ENCODE peak calls at places on chromosomes 7 and 10, in seven cellular contexts. Y, J, G, C, W, I and L are unnamed samples.

GRCh38 chr10:99539120-99539519 is 6.4 kb downstream of the NKX2-3 start:
- DNase-seq in Y (no peak), J (no peak), G (no peak), C (no peak), W (no peak), I (no peak), L (no peak)

GRCh38 chr7:98877692-98878364 is 504 bp upstream of the TRRAP start:
- DNase-seq in Y (no peak), J (no peak), G (no peak), C (no peak), W (no peak), I (no peak), L (no peak)

GRCh38 chr10:112389147-112389822 is 15.4 kb downstream of the ACSL5 start:
- DNase-seq in Y (no peak), J (no peak), G (no peak), C (no peak), W (peak; percentile 78), I (no peak), L (no peak)

GRCh38 chr7:34840176-34840785 is 182.3 kb downstream of the NPSR1 start:
- DNase-seq in Y (no peak), J (no peak), G (no peak), C (no peak), W (no peak), I (no peak), L (no peak)

GRCh38 chr7:55567495-55568070 is 4.7 kb downstream of the VOPP1 start:
- DNase-seq in Y (no peak), J (no peak), G (no peak), C (no peak), W (no peak), I (no peak), L (no peak)

GRCh38 chr10:102555781-102556328 is 52.1 kb downstream of the SUFU start:
- DNase-seq in Y (no peak), J (no peak), G (peak; percentile 46), C (no peak), W (no peak), I (no peak), L (peak; percentile 70)

GRCh38 chr7:30349170-30349569 is 64.8 kb downstream of the ZNRF2 start:
- DNase-seq in Y (no peak), J (no peak), G (no peak), C (no peak), W (no peak), I (no peak), L (no peak)

GRCh38 chr7:115707236-115707635 is 323.3 kb downstream of the TFEC start:
- DNase-seq in Y (no peak), J (no peak), G (no peak), C (peak; percentile 30), W (peak; percentile 61), I (no peak), L (peak; percentile 3)

GRCh38 chr10:62384057-62384446 is 9.9 kb downstream of the ZNF365 start:
- DNase-seq in Y (peak; percentile 20), J (no peak), G (peak; percentile 83), C (peak; percentile 73), W (peak; percentile 59), I (no peak), L (peak; percentile 28)

GRCh38 chr10:121553455-121553854 is 44.8 kb downstream of the FGFR2 start:
- DNase-seq in Y (no peak), J (no peak), G (no peak), C (no peak), W (peak; percentile 42), I (no peak), L (no peak)

GRCh38 chr10:124386186-124387077 is 32.3 kb downstream of the OAT start:
- DNase-seq in Y (no peak), J (no peak), G (no peak), C (no peak), W (no peak), I (no peak), L (peak; percentile 3)

GRCh38 chr7:70693690-70694356 is 438.1 kb upstream of the GALNT17 start:
- DNase-seq in Y (peak; percentile 60), J (peak; percentile 52), G (no peak), C (peak; percentile 51), W (peak; percentile 48), I (peak; percentile 83), L (peak; percentile 81)

GRCh38 chr7:64884913-64885370 is 18.1 kb upstream of the ZNF273 start:
- DNase-seq in Y (no peak), J (no peak), G (no peak), C (no peak), W (no peak), I (no peak), L (no peak)

GRCh38 chr7:145812218-145812617 is 304.4 kb upstream of the CNTNAP2 start:
- DNase-seq in Y (no peak), J (no peak), G (no peak), C (no peak), W (no peak), I (no peak), L (no peak)

GRCh38 chr7:115838829-115839228 is 191.7 kb downstream of the TFEC start:
- DNase-seq in Y (no peak), J (no peak), G (no peak), C (no peak), W (no peak), I (no peak), L (no peak)

GRCh38 chr7:123571684-123572083 is 14.1 kb upstream of the NDUFA5 start:
- DNase-seq in Y (no peak), J (no peak), G (no peak), C (no peak), W (no peak), I (no peak), L (no peak)

GRCh38 chr10:76359001-76359400 is 927.6 kb downstream of the LRMDA start:
- DNase-seq in Y (no peak), J (no peak), G (no peak), C (no peak), W (no peak), I (no peak), L (no peak)

GRCh38 chr7:79953130-79953529 is 181.5 kb upstream of the GNAI1 start:
- DNase-seq in Y (no peak), J (no peak), G (no peak), C (no peak), W (no peak), I (no peak), L (no peak)

GRCh38 chr7:1940402-1940786 is 270.3 kb downstream of the ELFN1 start:
- DNase-seq in Y (peak; percentile 86), J (peak; percentile 72), G (no peak), C (peak; percentile 30), W (peak; percentile 89), I (peak; percentile 64), L (no peak)

GRCh38 chr10:6022693-6023092 is 39.5 kb downstream of the IL2RA start:
- DNase-seq in Y (no peak), J (no peak), G (no peak), C (no peak), W (no peak), I (no peak), L (no peak)

GRCh38 chr10:18653112-18653511 is 1.7 kb upstream of the NSUN6 start:
- DNase-seq in Y (no peak), J (no peak), G (no peak), C (no peak), W (no peak), I (no peak), L (no peak)

GRCh38 chr7:3241686-3242258 is 59.3 kb upstream of the SDK1 start:
- DNase-seq in Y (no peak), J (no peak), G (no peak), C (no peak), W (no peak), I (no peak), L (no peak)

GRCh38 chr7:5064391-5065106 is 18.9 kb downstream of the RBAK start:
- DNase-seq in Y (no peak), J (no peak), G (no peak), C (no peak), W (no peak), I (no peak), L (no peak)

GRCh38 chr7:77843194-77843593 is 44.6 kb downstream of the PHTF2 start:
- DNase-seq in Y (no peak), J (no peak), G (no peak), C (no peak), W (no peak), I (no peak), L (no peak)

GRCh38 chr7:100626530-100627237 is 14.3 kb downstream of the MOSPD3 start:
- DNase-seq in Y (peak; percentile 88), J (peak; percentile 78), G (no peak), C (peak; percentile 80), W (peak; percentile 96), I (peak; percentile 84), L (peak; percentile 99)

GRCh38 chr10:127175357-127176110 is 20.9 kb downstream of the INSYN2A start:
- DNase-seq in Y (no peak), J (no peak), G (no peak), C (no peak), W (no peak), I (no peak), L (no peak)

GRCh38 chr7:39164887-39165286 is 187.2 kb downstream of the POU6F2 start:
- DNase-seq in Y (no peak), J (no peak), G (no peak), C (no peak), W (no peak), I (no peak), L (no peak)

GRCh38 chr10:132337019-132337418 is 5.0 kb downstream of the LRRC27 start:
- DNase-seq in Y (no peak), J (no peak), G (no peak), C (peak; percentile 30), W (no peak), I (no peak), L (no peak)

GRCh38 chr7:147535619-147536200 is 1054.9 kb upstream of the C7orf33 start:
- DNase-seq in Y (no peak), J (no peak), G (no peak), C (no peak), W (no peak), I (no peak), L (no peak)

GRCh38 chr7:46386428-46387399 is 465.6 kb upstream of the IGFBP3 start:
- DNase-seq in Y (no peak), J (no peak), G (no peak), C (no peak), W (no peak), I (no peak), L (no peak)

GRCh38 chr10:122342293-122343134 is 32.0 kb upstream of the PLEKHA1 start:
- DNase-seq in Y (peak; percentile 48), J (no peak), G (peak; percentile 18), C (peak; percentile 35), W (peak; percentile 41), I (no peak), L (peak; percentile 66)

GRCh38 chr7:45893374-45893995 is 5.2 kb downstream of the IGFBP1 start:
- DNase-seq in Y (no peak), J (no peak), G (no peak), C (no peak), W (no peak), I (no peak), L (no peak)

GRCh38 chr10:66833023-66833422 is 92.8 kb upstream of the LRRTM3 start:
- DNase-seq in Y (no peak), J (no peak), G (no peak), C (no peak), W (no peak), I (no peak), L (no peak)

GRCh38 chr7:129728875-129729467 is 117.5 kb downstream of the NRF1 start:
- DNase-seq in Y (no peak), J (no peak), G (no peak), C (no peak), W (no peak), I (no peak), L (no peak)

GRCh38 chr10:86703176-86703575 is 34.9 kb downstream of the LDB3 start:
- DNase-seq in Y (no peak), J (no peak), G (no peak), C (no peak), W (no peak), I (no peak), L (no peak)

GRCh38 chr10:89201345-89202032 is 5.6 kb downstream of the CH25H start:
- DNase-seq in Y (no peak), J (no peak), G (no peak), C (no peak), W (no peak), I (no peak), L (no peak)

GRCh38 chr7:69025249-69025648 is 573.0 kb upstream of the AUTS2 start:
- DNase-seq in Y (no peak), J (no peak), G (no peak), C (no peak), W (no peak), I (no peak), L (no peak)

GRCh38 chr10:118682518-118682917 is 72.3 kb downstream of the CACUL1 start:
- DNase-seq in Y (no peak), J (no peak), G (no peak), C (no peak), W (no peak), I (no peak), L (no peak)